ENCODE peak calls at places on chromosome 19, in seven cellular contexts. M, G, S, P, I, V and Y are unnamed samples.

GRCh38 chr19:45099465-45100201 is 6.7 kb downstream of the PPP1R37 start:
- DNase-seq in S (no peak), M (no peak), V (no peak), G (no peak), I (no peak), P (peak), Y (no peak)

GRCh38 chr19:48258350-48258749 is 2.6 kb upstream of the CARD8 start:
- DNase-seq in V (peak), M (no peak), P (no peak), I (no peak), G (no peak), S (no peak), Y (peak)

GRCh38 chr19:5321851-5322681 is 18.5 kb downstream of the PTPRS start:
- DNase-seq in S (no peak), P (no peak), V (peak), G (no peak), M (no peak), I (no peak), Y (no peak)

GRCh38 chr19:45825263-45825605 is 10.1 kb upstream of the RSPH6A start:
- DNase-seq in I (no peak), P (peak), M (no peak), G (no peak), S (no peak), V (no peak), Y (no peak)

GRCh38 chr19:19386373-19386869 is 19.1 kb upstream of the GATAD2A start:
- DNase-seq in G (no peak), S (peak), V (peak), M (no peak), P (no peak), I (peak), Y (no peak)

GRCh38 chr19:51097166-51097736 is 11.0 kb downstream of the CTU1 start:
- DNase-seq in I (peak), G (no peak), M (peak), V (peak), P (peak), S (peak), Y (peak)

GRCh38 chr19:14404322-14404721 is 14.8 kb downstream of the DDX39A start:
- DNase-seq in M (no peak), V (no peak), P (no peak), G (no peak), I (no peak), S (no peak), Y (no peak)

GRCh38 chr19:2567580-2567979 is 91.7 kb downstream of the GADD45B start:
- DNase-seq in M (no peak), S (no peak), G (peak), I (no peak), P (peak), V (no peak), Y (no peak)

GRCh38 chr19:17749912-17750317 is 1.4 kb upstream of the FCHO1 start:
- DNase-seq in M (no peak), S (no peak), P (no peak), G (no peak), V (peak), I (no peak), Y (no peak)

GRCh38 chr19:18017275-18018083 is 9.5 kb downstream of the ARRDC2 start:
- DNase-seq in P (no peak), M (no peak), S (no peak), I (no peak), G (no peak), V (no peak), Y (no peak)

GRCh38 chr19:16386619-16387240 is 62.1 kb downstream of the KLF2 start:
- DNase-seq in P (peak), I (peak), G (peak), M (no peak), V (peak), S (no peak), Y (peak)

GRCh38 chr19:45995715-45996385 is 583 bp downstream of the CCDC61 start:
- DNase-seq in P (no peak), V (no peak), S (no peak), G (no peak), I (no peak), M (no peak), Y (no peak)

GRCh38 chr19:33098023-33098652 is 17.2 kb downstream of the GPATCH1 start:
- DNase-seq in M (no peak), G (no peak), V (no peak), S (no peak), P (no peak), I (no peak), Y (no peak)

GRCh38 chr19:43776285-43776684 is 4.5 kb downstream of the KCNN4 start:
- DNase-seq in G (no peak), V (no peak), S (no peak), I (no peak), M (no peak), P (peak), Y (no peak)

GRCh38 chr19:45402469-45403070 is 2.3 kb downstream of the PPP1R13L start:
- DNase-seq in M (no peak), I (no peak), G (no peak), S (no peak), P (peak), V (no peak), Y (no peak)

GRCh38 chr19:15249912-15250634 is 17.8 kb upstream of the EPHX3 start:
- DNase-seq in V (no peak), G (peak), M (no peak), P (peak), I (no peak), S (no peak), Y (peak)

GRCh38 chr19:51327066-51327985 is 14.6 kb downstream of the VSIG10L start:
- DNase-seq in S (peak), P (peak), I (no peak), V (peak), M (peak), G (no peak), Y (no peak)

GRCh38 chr19:46551175-46551574 is 50.0 kb upstream of the CALM3 start:
- DNase-seq in S (no peak), G (no peak), M (no peak), V (no peak), I (no peak), P (no peak), Y (no peak)

GRCh38 chr19:18743281-18743825 is 47.8 kb downstream of the COMP start:
- DNase-seq in M (no peak), G (no peak), S (no peak), P (no peak), I (no peak), V (no peak), Y (peak)

GRCh38 chr19:5651361-5651760 is 28.5 kb downstream of the SAFB start:
- DNase-seq in G (no peak), V (no peak), S (no peak), P (no peak), M (no peak), I (no peak), Y (no peak)

GRCh38 chr19:18321729-18322091 is 1.2 kb downstream of the LSM4 start:
- DNase-seq in V (peak), P (peak), I (no peak), M (no peak), S (no peak), G (no peak), Y (peak)

GRCh38 chr19:574658-575526 is 2.5 kb downstream of the BSG start:
- DNase-seq in M (no peak), I (no peak), G (no peak), S (no peak), V (no peak), P (peak), Y (peak)